ENCODE peak calls at places on chromosomes 13 and 19, in five cellular contexts. G, O, Q, R and F are unnamed samples.

GRCh38 chr19:2164020-2164988 is 571 bp downstream of the DOT1L start:
- DNase-seq in R (no peak), G (no peak), O (peak; percentile 68), Q (no peak), F (no peak)

GRCh38 chr13:64925284-64925683 is 2304.9 kb downstream of the PCDH9 start:
- DNase-seq in O (peak; percentile 55), Q (no peak), R (no peak), G (no peak), F (no peak)

GRCh38 chr19:46755077-46755852 is 9.0 kb upstream of the STRN4 start:
- DNase-seq in O (no peak), G (no peak), Q (no peak), R (no peak), F (no peak)

GRCh38 chr13:98576963-98577822 is at the start of gene STK24:
- DNase-seq in R (no peak), Q (peak; percentile 87), G (no peak), O (peak; percentile 75), F (peak; percentile 34)

GRCh38 chr19:4206818-4207484 is 22.4 kb upstream of the EBI3 start:
- DNase-seq in R (no peak), G (peak; percentile 65), Q (no peak), O (no peak), F (no peak)

GRCh38 chr13:44795176-44795575 is 194.1 kb downstream of the NUFIP1 start:
- DNase-seq in R (no peak), O (no peak), G (no peak), Q (no peak), F (no peak)

GRCh38 chr13:86922936-86923335 is 748.2 kb upstream of the SLITRK5 start:
- DNase-seq in O (no peak), Q (no peak), R (no peak), G (no peak), F (no peak)

GRCh38 chr19:13881231-13881691 is 4.3 kb downstream of the NANOS3 start:
- DNase-seq in O (no peak), Q (no peak), R (no peak), G (no peak), F (peak; percentile 45)

GRCh38 chr13:112483299-112483698 is 104.7 kb downstream of the TUBGCP3 start:
- DNase-seq in O (no peak), G (no peak), Q (no peak), R (no peak), F (no peak)

GRCh38 chr19:6227156-6227940 is 52.4 kb downstream of the MLLT1 start:
- DNase-seq in R (no peak), Q (no peak), O (no peak), G (no peak), F (no peak)

GRCh38 chr13:49082653-49083536 is 107.2 kb downstream of the FNDC3A start:
- DNase-seq in Q (no peak), O (no peak), G (no peak), R (peak; percentile 48), F (no peak)

GRCh38 chr19:45638930-45639729 is at the start of gene EML2:
- DNase-seq in Q (peak; percentile 80), R (no peak), G (peak; percentile 71), O (peak; percentile 86), F (peak; percentile 24)
- TF ChIP-seq HDAC2 in Q (peak; percentile 74), R (no peak), G (peak; percentile 73), O (peak; percentile 91), F (no peak)

GRCh38 chr19:34317311-34317927 is 47.6 kb upstream of the GPI start:
- DNase-seq in Q (peak; percentile 45), G (no peak), O (no peak), R (no peak), F (no peak)
- TF ChIP-seq HDAC2 in Q (no peak), G (no peak), O (no peak), R (no peak), F (no peak)

DNA sequence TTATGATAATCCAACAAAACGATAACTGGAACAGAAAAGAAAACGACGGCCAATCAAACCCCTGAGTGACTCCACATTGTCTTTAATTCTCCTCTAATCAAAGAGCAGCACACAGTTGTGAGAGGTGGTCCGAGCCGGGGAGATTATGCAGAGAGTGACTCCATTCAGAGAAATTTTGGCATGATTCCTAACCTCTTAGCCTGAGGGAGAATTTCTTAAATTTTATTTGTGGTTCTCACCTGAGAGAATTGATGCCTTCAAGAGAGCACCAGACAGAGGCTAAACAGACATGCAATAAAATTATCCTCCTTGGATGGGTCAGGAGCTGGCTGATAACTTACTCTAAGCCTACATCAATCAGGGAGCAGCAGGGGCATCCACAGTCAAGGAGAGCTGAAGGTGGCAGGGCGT is 310.0 kb upstream of the KLF12 start:
- DNase-seq in Q (no peak), O (no peak), R (no peak), G (no peak), F (no peak)
- TF ChIP-seq HDAC2 in Q (no peak), O (no peak), R (no peak), G (no peak), F (no peak)

DNA sequence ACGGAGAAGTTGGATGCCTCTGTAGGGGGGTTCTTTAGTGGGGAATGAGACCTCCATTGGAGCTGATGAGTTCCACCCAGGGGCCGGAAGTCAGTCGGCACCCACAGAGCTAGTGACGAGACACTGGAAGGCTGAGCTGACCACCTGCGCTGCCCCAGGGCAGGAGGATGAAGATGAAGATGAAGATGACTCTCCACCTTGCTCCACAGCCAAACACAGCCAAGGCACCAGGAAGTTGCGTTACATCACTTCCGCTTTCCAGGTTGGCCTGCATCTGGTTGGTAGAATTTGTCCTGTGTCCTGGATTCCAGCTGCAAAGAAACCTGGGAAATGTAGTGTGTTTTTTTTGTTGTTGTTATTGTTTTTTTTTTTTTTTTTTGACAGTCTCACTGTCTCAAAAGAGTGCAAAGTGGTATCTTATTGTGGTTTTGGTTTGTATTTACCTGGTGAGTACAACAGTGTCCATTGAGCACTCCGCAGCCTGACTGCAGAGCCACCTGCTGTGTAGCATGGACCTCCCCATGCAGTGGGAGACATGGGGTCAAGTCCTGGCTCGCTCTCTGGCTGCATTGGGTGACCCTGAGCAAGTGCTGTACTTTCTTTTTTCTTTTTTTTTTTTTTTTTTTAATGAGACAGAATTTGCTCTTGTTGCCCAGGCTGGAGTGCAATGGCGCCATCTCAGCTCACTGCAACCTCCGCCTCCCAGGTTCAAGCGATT is 1.9 kb downstream of the TBC1D17 start:
- DNase-seq in G (no peak), R (no peak), O (no peak), Q (no peak), F (no peak)
- TF ChIP-seq HDAC2 in G (no peak), R (no peak), O (no peak), Q (no peak), F (no peak)

GRCh38 chr13:75468602-75469001 is 13.4 kb downstream of the TBC1D4 start:
- DNase-seq in Q (no peak), G (no peak), O (no peak), R (no peak), F (no peak)
- TF ChIP-seq HDAC2 in Q (no peak), G (no peak), O (no peak), R (no peak), F (no peak)

GRCh38 chr13:100513987-100514670 is 74.5 kb downstream of the GGACT start:
- DNase-seq in O (no peak), R (no peak), G (no peak), Q (no peak), F (no peak)
- TF ChIP-seq HDAC2 in O (no peak), R (no peak), G (no peak), Q (no peak), F (no peak)

GRCh38 chr19:45528149-45528743 is 21.0 kb downstream of the VASP start:
- DNase-seq in O (peak; percentile 81), G (no peak), R (no peak), Q (peak; percentile 44), F (no peak)
- TF ChIP-seq HDAC2 in O (peak; percentile 17), G (no peak), R (no peak), Q (no peak), F (no peak)

GRCh38 chr19:18397242-18398202 is at the start of gene LRRC25:
- DNase-seq in R (no peak), G (no peak), Q (peak; percentile 53), O (peak; percentile 91), F (no peak)
- TF ChIP-seq HDAC2 in R (no peak), G (no peak), Q (no peak), O (peak; percentile 8), F (no peak)

GRCh38 chr19:55208880-55209429 is 346 bp downstream of the PTPRH start:
- DNase-seq in Q (peak; percentile 10), R (no peak), O (no peak), G (no peak), F (no peak)

GRCh38 chr19:55212447-55212846 is 3.1 kb upstream of the PTPRH start:
- DNase-seq in Q (peak; percentile 80), R (peak; percentile 13), O (no peak), G (peak; percentile 73), F (peak; percentile 64)

GRCh38 chr19:55210120-55210493 is 806 bp upstream of the PTPRH start:
- DNase-seq in R (no peak), O (no peak), Q (no peak), G (peak; percentile 91), F (peak; percentile 91)

GRCh38 chr19:55209430-55210119 is at the start of gene PTPRH:
- DNase-seq in O (no peak), G (peak; percentile 46), Q (peak; percentile 12), R (no peak), F (no peak)

GRCh38 chr19:55206664-55207500 is 2.4 kb downstream of the PTPRH start:
- DNase-seq in G (peak; percentile 100), O (peak; percentile 74), Q (peak; percentile 98), R (no peak), F (peak; percentile 93)
- TF ChIP-seq HDAC2 in G (no peak), O (no peak), Q (peak; percentile 71), R (no peak), F (peak; percentile 41)

GRCh38 chr19:58361900-58362271 is 665 bp downstream of the ZNF497 start:
- DNase-seq in Q (peak; percentile 64), R (no peak), G (peak; percentile 87), O (no peak), F (peak; percentile 49)
- TF ChIP-seq HDAC2 in Q (no peak), R (no peak), G (no peak), O (peak; percentile 82), F (no peak)